ENCODE peak calls at places on chromosomes 13 and 19, in nine cellular contexts. One of them, this sample, is unnamed. For H3K4me1, the result is how much of the 10 kb centered on the place peaks cover.

GRCh38 chr19:13057147-13057572 is 45.5 kb downstream of the LYL1 start:
- DNase-seq in heart right ventricle: no peak
- DNase-seq in MM.1S: no peak
- DNase-seq in ascending aorta: no peak
- DNase-seq in tibial nerve: no peak
- DNase-seq in PC-9: no peak
- DNase-seq in cardiac muscle cell: no peak
- DNase-seq in CD8-positive, alpha-beta memory T cell: no peak
- DNase-seq in thoracic aorta: no peak
- DNase-seq in this sample: no peak

GRCh38 chr19:18417250-18418033 is 1.8 kb upstream of the SSBP4 start:
- DNase-seq in ascending aorta: no peak
- DNase-seq in thoracic aorta: no peak
- DNase-seq in PC-9: peak
- DNase-seq in MM.1S: no peak
- DNase-seq in CD8-positive, alpha-beta memory T cell: peak
- DNase-seq in heart right ventricle: peak
- DNase-seq in tibial nerve: peak
- DNase-seq in cardiac muscle cell: peak
- DNase-seq in this sample: peak

GRCh38 chr19:15353908-15354307 is 21.6 kb upstream of the BRD4 start:
- DNase-seq in thoracic aorta: no peak
- DNase-seq in MM.1S: no peak
- DNase-seq in PC-9: no peak
- DNase-seq in CD8-positive, alpha-beta memory T cell: no peak
- DNase-seq in cardiac muscle cell: no peak
- DNase-seq in tibial nerve: no peak
- DNase-seq in ascending aorta: no peak
- DNase-seq in heart right ventricle: no peak
- DNase-seq in this sample: no peak

GRCh38 chr13:33185853-33186252 is 99.7 kb downstream of the STARD13 start:
- DNase-seq in cardiac muscle cell: no peak
- DNase-seq in CD8-positive, alpha-beta memory T cell: no peak
- DNase-seq in heart right ventricle: no peak
- DNase-seq in MM.1S: no peak
- DNase-seq in tibial nerve: no peak
- DNase-seq in ascending aorta: no peak
- DNase-seq in thoracic aorta: no peak
- DNase-seq in PC-9: no peak
- DNase-seq in this sample: no peak

GRCh38 chr13:27621116-27621365 is 651 bp upstream of the POLR1D start:
- DNase-seq in tibial nerve: no peak
- DNase-seq in MM.1S: no peak
- DNase-seq in thoracic aorta: no peak
- DNase-seq in CD8-positive, alpha-beta memory T cell: no peak
- DNase-seq in heart right ventricle: no peak
- DNase-seq in ascending aorta: no peak
- DNase-seq in cardiac muscle cell: no peak
- DNase-seq in PC-9: no peak
- DNase-seq in this sample: no peak

GRCh38 chr13:50801087-50801931 is 42.2 kb downstream of the DLEU7 start:
- DNase-seq in cardiac muscle cell: peak
- DNase-seq in heart right ventricle: no peak
- DNase-seq in ascending aorta: no peak
- DNase-seq in tibial nerve: no peak
- DNase-seq in CD8-positive, alpha-beta memory T cell: peak
- DNase-seq in thoracic aorta: no peak
- DNase-seq in MM.1S: peak
- DNase-seq in PC-9: peak
- DNase-seq in this sample: peak

GRCh38 chr13:107043016-107043957 is 475.4 kb upstream of the ARGLU1 start:
- DNase-seq in CD8-positive, alpha-beta memory T cell: no peak
- DNase-seq in PC-9: no peak
- DNase-seq in cardiac muscle cell: no peak
- DNase-seq in ascending aorta: no peak
- DNase-seq in thoracic aorta: no peak
- DNase-seq in tibial nerve: no peak
- DNase-seq in MM.1S: no peak
- DNase-seq in heart right ventricle: no peak
- DNase-seq in this sample: no peak

GRCh38 chr19:54325194-54325621 is 12.2 kb upstream of the LILRA5 start:
- DNase-seq in ascending aorta: no peak
- DNase-seq in MM.1S: peak
- DNase-seq in tibial nerve: no peak
- DNase-seq in CD8-positive, alpha-beta memory T cell: peak
- DNase-seq in cardiac muscle cell: peak
- DNase-seq in thoracic aorta: no peak
- DNase-seq in heart right ventricle: no peak
- DNase-seq in PC-9: peak
- DNase-seq in this sample: peak

GRCh38 chr13:99495478-99496321 is 5.6 kb upstream of the TM9SF2 start:
- DNase-seq in heart right ventricle: no peak
- DNase-seq in PC-9: no peak
- DNase-seq in MM.1S: peak
- DNase-seq in tibial nerve: no peak
- DNase-seq in CD8-positive, alpha-beta memory T cell: no peak
- DNase-seq in cardiac muscle cell: no peak
- DNase-seq in ascending aorta: no peak
- DNase-seq in thoracic aorta: no peak
- DNase-seq in this sample: no peak

GRCh38 chr13:76969488-76970365 is 21.4 kb downstream of the ACOD1 start:
- DNase-seq in cardiac muscle cell: no peak
- DNase-seq in tibial nerve: no peak
- DNase-seq in CD8-positive, alpha-beta memory T cell: no peak
- DNase-seq in ascending aorta: no peak
- DNase-seq in PC-9: no peak
- DNase-seq in thoracic aorta: no peak
- DNase-seq in MM.1S: no peak
- DNase-seq in heart right ventricle: no peak
- DNase-seq in this sample: no peak

GRCh38 chr13:111387026-111387871 is 66.8 kb downstream of the TEX29 start:
- DNase-seq in heart right ventricle: no peak
- DNase-seq in cardiac muscle cell: no peak
- DNase-seq in thoracic aorta: no peak
- DNase-seq in CD8-positive, alpha-beta memory T cell: no peak
- DNase-seq in tibial nerve: no peak
- DNase-seq in MM.1S: no peak
- DNase-seq in ascending aorta: no peak
- DNase-seq in PC-9: no peak
- DNase-seq in this sample: no peak

GRCh38 chr19:13091400-13092161 is 11.1 kb downstream of the LYL1 start:
- DNase-seq in thoracic aorta: peak
- DNase-seq in heart right ventricle: peak
- DNase-seq in ascending aorta: peak
- DNase-seq in CD8-positive, alpha-beta memory T cell: no peak
- DNase-seq in MM.1S: no peak
- DNase-seq in cardiac muscle cell: no peak
- DNase-seq in tibial nerve: no peak
- DNase-seq in PC-9: no peak
- DNase-seq in this sample: peak

GRCh38 chr19:49799798-49800376 is 13.2 kb downstream of the FUZ start:
- DNase-seq in ascending aorta: no peak
- DNase-seq in cardiac muscle cell: no peak
- DNase-seq in tibial nerve: no peak
- DNase-seq in heart right ventricle: no peak
- DNase-seq in thoracic aorta: no peak
- DNase-seq in CD8-positive, alpha-beta memory T cell: no peak
- DNase-seq in MM.1S: no peak
- DNase-seq in PC-9: no peak
- DNase-seq in this sample: no peak
- H3K4me1 ChIP-seq in ascending aorta: under half
- H3K4me1 ChIP-seq in cardiac muscle cell: under half
- H3K4me1 ChIP-seq in tibial nerve: under half
- H3K4me1 ChIP-seq in heart right ventricle: under half
- H3K4me1 ChIP-seq in thoracic aorta: under half
- H3K4me1 ChIP-seq in CD8-positive, alpha-beta memory T cell: under half
- H3K4me1 ChIP-seq in MM.1S: under half
- H3K4me1 ChIP-seq in PC-9: under half
- H3K4me1 ChIP-seq in this sample: under half

GRCh38 chr19:4139614-4140236 is 13.7 kb upstream of the CREB3L3 start:
- DNase-seq in heart right ventricle: peak
- DNase-seq in tibial nerve: peak
- DNase-seq in CD8-positive, alpha-beta memory T cell: peak
- DNase-seq in ascending aorta: peak
- DNase-seq in MM.1S: peak
- DNase-seq in thoracic aorta: peak
- DNase-seq in PC-9: peak
- DNase-seq in cardiac muscle cell: peak
- DNase-seq in this sample: peak

GRCh38 chr19:4136680-4137088 is 12.8 kb upstream of the MAP2K2 start:
- DNase-seq in tibial nerve: no peak
- DNase-seq in heart right ventricle: no peak
- DNase-seq in cardiac muscle cell: no peak
- DNase-seq in CD8-positive, alpha-beta memory T cell: no peak
- DNase-seq in ascending aorta: no peak
- DNase-seq in PC-9: no peak
- DNase-seq in MM.1S: no peak
- DNase-seq in thoracic aorta: no peak
- DNase-seq in this sample: no peak

GRCh38 chr19:4144666-4145261 is 8.7 kb upstream of the CREB3L3 start:
- DNase-seq in thoracic aorta: no peak
- DNase-seq in tibial nerve: no peak
- DNase-seq in CD8-positive, alpha-beta memory T cell: no peak
- DNase-seq in heart right ventricle: no peak
- DNase-seq in cardiac muscle cell: no peak
- DNase-seq in MM.1S: no peak
- DNase-seq in PC-9: peak
- DNase-seq in ascending aorta: no peak
- DNase-seq in this sample: no peak

GRCh38 chr19:4138445-4138844 is 14.5 kb upstream of the MAP2K2 start:
- DNase-seq in tibial nerve: no peak
- DNase-seq in thoracic aorta: no peak
- DNase-seq in MM.1S: no peak
- DNase-seq in heart right ventricle: no peak
- DNase-seq in PC-9: no peak
- DNase-seq in ascending aorta: no peak
- DNase-seq in cardiac muscle cell: no peak
- DNase-seq in CD8-positive, alpha-beta memory T cell: no peak
- DNase-seq in this sample: no peak

GRCh38 chr19:4140237-4140711 is 13.2 kb upstream of the CREB3L3 start:
- DNase-seq in heart right ventricle: no peak
- DNase-seq in tibial nerve: no peak
- DNase-seq in ascending aorta: no peak
- DNase-seq in thoracic aorta: no peak
- DNase-seq in PC-9: peak
- DNase-seq in cardiac muscle cell: peak
- DNase-seq in CD8-positive, alpha-beta memory T cell: no peak
- DNase-seq in MM.1S: peak
- DNase-seq in this sample: peak
- H3K4me3 ChIP-seq in heart right ventricle: no peak
- H3K4me3 ChIP-seq in tibial nerve: no peak
- H3K4me3 ChIP-seq in ascending aorta: no peak
- H3K4me3 ChIP-seq in thoracic aorta: no peak
- H3K4me3 ChIP-seq in PC-9: no peak
- H3K4me3 ChIP-seq in cardiac muscle cell: no peak
- H3K4me3 ChIP-seq in CD8-positive, alpha-beta memory T cell: no peak
- H3K4me3 ChIP-seq in MM.1S: no peak
- H3K4me3 ChIP-seq in this sample: no peak

GRCh38 chr13:21011378-21011777 is 50.0 kb downstream of the LATS2 start:
- DNase-seq in MM.1S: no peak
- DNase-seq in heart right ventricle: no peak
- DNase-seq in ascending aorta: no peak
- DNase-seq in thoracic aorta: no peak
- DNase-seq in PC-9: no peak
- DNase-seq in CD8-positive, alpha-beta memory T cell: no peak
- DNase-seq in tibial nerve: no peak
- DNase-seq in cardiac muscle cell: no peak
- DNase-seq in this sample: no peak
- H3K4me1 ChIP-seq in MM.1S: under half
- H3K4me1 ChIP-seq in heart right ventricle: under half
- H3K4me1 ChIP-seq in ascending aorta: half or more
- H3K4me1 ChIP-seq in thoracic aorta: under half
- H3K4me1 ChIP-seq in PC-9: under half
- H3K4me1 ChIP-seq in CD8-positive, alpha-beta memory T cell: under half
- H3K4me1 ChIP-seq in tibial nerve: under half
- H3K4me1 ChIP-seq in cardiac muscle cell: under half
- H3K4me1 ChIP-seq in this sample: under half

GRCh38 chr19:50189326-50189725 is 14.1 kb upstream of the MYH14 start:
- DNase-seq in cardiac muscle cell: no peak
- DNase-seq in MM.1S: no peak
- DNase-seq in ascending aorta: no peak
- DNase-seq in thoracic aorta: no peak
- DNase-seq in tibial nerve: no peak
- DNase-seq in heart right ventricle: no peak
- DNase-seq in CD8-positive, alpha-beta memory T cell: no peak
- DNase-seq in PC-9: no peak
- DNase-seq in this sample: no peak
- H3K4me3 ChIP-seq in cardiac muscle cell: no peak
- H3K4me3 ChIP-seq in MM.1S: no peak
- H3K4me3 ChIP-seq in ascending aorta: no peak
- H3K4me3 ChIP-seq in thoracic aorta: no peak
- H3K4me3 ChIP-seq in tibial nerve: no peak
- H3K4me3 ChIP-seq in heart right ventricle: no peak
- H3K4me3 ChIP-seq in CD8-positive, alpha-beta memory T cell: no peak
- H3K4me3 ChIP-seq in PC-9: no peak
- H3K4me3 ChIP-seq in this sample: no peak

GRCh38 chr13:40558656-40559055 is 107.8 kb downstream of the FOXO1 start:
- DNase-seq in heart right ventricle: no peak
- DNase-seq in thoracic aorta: no peak
- DNase-seq in MM.1S: no peak
- DNase-seq in cardiac muscle cell: no peak
- DNase-seq in tibial nerve: no peak
- DNase-seq in PC-9: no peak
- DNase-seq in CD8-positive, alpha-beta memory T cell: no peak
- DNase-seq in ascending aorta: no peak
- DNase-seq in this sample: no peak
- H3K4me1 ChIP-seq in heart right ventricle: under half
- H3K4me1 ChIP-seq in thoracic aorta: under half
- H3K4me1 ChIP-seq in MM.1S: under half
- H3K4me1 ChIP-seq in cardiac muscle cell: under half
- H3K4me1 ChIP-seq in tibial nerve: under half
- H3K4me1 ChIP-seq in PC-9: under half
- H3K4me1 ChIP-seq in CD8-positive, alpha-beta memory T cell: under half
- H3K4me1 ChIP-seq in ascending aorta: under half
- H3K4me1 ChIP-seq in this sample: under half

GRCh38 chr13:113178070-113178895 is 19.8 kb downstream of the PROZ start:
- DNase-seq in MM.1S: no peak
- DNase-seq in CD8-positive, alpha-beta memory T cell: no peak
- DNase-seq in ascending aorta: no peak
- DNase-seq in heart right ventricle: no peak
- DNase-seq in tibial nerve: no peak
- DNase-seq in thoracic aorta: no peak
- DNase-seq in cardiac muscle cell: no peak
- DNase-seq in PC-9: peak
- DNase-seq in this sample: peak

GRCh38 chr13:113178896-113179167 is 20.4 kb downstream of the PROZ start:
- DNase-seq in heart right ventricle: no peak
- DNase-seq in tibial nerve: no peak
- DNase-seq in PC-9: no peak
- DNase-seq in MM.1S: no peak
- DNase-seq in ascending aorta: no peak
- DNase-seq in cardiac muscle cell: no peak
- DNase-seq in CD8-positive, alpha-beta memory T cell: no peak
- DNase-seq in thoracic aorta: no peak
- DNase-seq in this sample: no peak

GRCh38 chr13:113176822-113177221 is 18.4 kb downstream of the PROZ start:
- DNase-seq in tibial nerve: no peak
- DNase-seq in cardiac muscle cell: no peak
- DNase-seq in CD8-positive, alpha-beta memory T cell: no peak
- DNase-seq in PC-9: no peak
- DNase-seq in heart right ventricle: no peak
- DNase-seq in ascending aorta: no peak
- DNase-seq in thoracic aorta: no peak
- DNase-seq in MM.1S: no peak
- DNase-seq in this sample: no peak

GRCh38 chr13:113182046-113182445 is 23.6 kb downstream of the PROZ start:
- DNase-seq in MM.1S: no peak
- DNase-seq in tibial nerve: no peak
- DNase-seq in cardiac muscle cell: no peak
- DNase-seq in PC-9: no peak
- DNase-seq in thoracic aorta: no peak
- DNase-seq in ascending aorta: no peak
- DNase-seq in CD8-positive, alpha-beta memory T cell: no peak
- DNase-seq in heart right ventricle: no peak
- DNase-seq in this sample: no peak

GRCh38 chr13:113179374-113180230 is 21.2 kb downstream of the PROZ start:
- DNase-seq in CD8-positive, alpha-beta memory T cell: no peak
- DNase-seq in tibial nerve: no peak
- DNase-seq in thoracic aorta: no peak
- DNase-seq in PC-9: no peak
- DNase-seq in MM.1S: no peak
- DNase-seq in cardiac muscle cell: peak
- DNase-seq in ascending aorta: no peak
- DNase-seq in heart right ventricle: peak
- DNase-seq in this sample: no peak
- H3K4me3 ChIP-seq in CD8-positive, alpha-beta memory T cell: no peak
- H3K4me3 ChIP-seq in tibial nerve: no peak
- H3K4me3 ChIP-seq in thoracic aorta: no peak
- H3K4me3 ChIP-seq in PC-9: no peak
- H3K4me3 ChIP-seq in MM.1S: no peak
- H3K4me3 ChIP-seq in cardiac muscle cell: no peak
- H3K4me3 ChIP-seq in ascending aorta: no peak
- H3K4me3 ChIP-seq in heart right ventricle: no peak
- H3K4me3 ChIP-seq in this sample: no peak